ENCODE peak calls at places on chromosomes 4 and X, in four cellular contexts. I is GM12878, U is ascending aorta, Y is testis. E is an unnamed sample.

GRCh38 chrX:74925210-74926088 is at the start of gene NEXMIF:
- DNase-seq in U (no peak), I (no peak), Y (peak; percentile 19), E (no peak)

GRCh38 chr4:6281436-6282144 is 11.9 kb downstream of the WFS1 start:
- DNase-seq in Y (peak; percentile 82), U (no peak), I (no peak), E (no peak)

GRCh38 chrX:2819345-2820130 is 9.2 kb upstream of the GYG2 start:
- DNase-seq in U (no peak), Y (no peak), I (no peak), E (peak; percentile 30)

GRCh38 chr4:77194366-77194765 is 37.4 kb downstream of the CCNG2 start:
- DNase-seq in U (no peak), Y (no peak), I (no peak), E (no peak)

GRCh38 chr4:72390409-72390808 is 178.6 kb downstream of the ADAMTS3 start:
- DNase-seq in I (no peak), Y (no peak), U (no peak), E (no peak)

GRCh38 chr4:2256781-2257191 is 5.1 kb downstream of the MXD4 start:
- DNase-seq in I (no peak), Y (peak; percentile 61), U (peak; percentile 71), E (peak; percentile 44)

GRCh38 chrX:148466292-148466691 is 34.1 kb upstream of the AFF2 start:
- DNase-seq in I (no peak), Y (no peak), U (no peak), E (no peak)

GRCh38 chr4:147526272-147526654 is 45.4 kb downstream of the EDNRA start:
- DNase-seq in I (no peak), U (no peak), Y (no peak), E (peak; percentile 74)

GRCh38 chr4:67051000-67051789 is 494.1 kb downstream of the CENPC start:
- DNase-seq in I (no peak), U (no peak), Y (no peak), E (no peak)

GRCh38 chr4:112908511-112908910 is 140.9 kb upstream of the ANK2 start:
- DNase-seq in U (no peak), I (no peak), Y (no peak), E (peak; percentile 61)

GRCh38 chr4:17623451-17624001 is 9.1 kb downstream of the MED28 start:
- DNase-seq in U (no peak), Y (no peak), I (no peak), E (no peak)

GRCh38 chr4:124712417-124713212 is at the start of gene ANKRD50:
- DNase-seq in Y (peak; percentile 94), U (peak; percentile 66), I (no peak), E (peak; percentile 96)

GRCh38 chr4:89299153-89299789 is 8.3 kb downstream of the GPRIN3 start:
- DNase-seq in U (no peak), Y (no peak), I (no peak), E (no peak)

GRCh38 chr4:25172964-25173917 is 13.0 kb upstream of the SEPSECS start:
- DNase-seq in U (peak; percentile 28), Y (peak; percentile 30), I (no peak), E (no peak)

GRCh38 chr4:114598191-114599121 is at the start of gene UGT8:
- DNase-seq in I (no peak), U (no peak), Y (peak; percentile 71), E (peak; percentile 89)

GRCh38 chr4:102174800-102175199 is 170.5 kb downstream of the SLC39A8 start:
- DNase-seq in U (no peak), I (no peak), Y (no peak), E (no peak)

GRCh38 chr4:69321153-69321729 is 41.0 kb downstream of the UGT2B28 start:
- DNase-seq in Y (no peak), U (no peak), I (no peak), E (no peak)

GRCh38 chrX:134236690-134237362 is at the start of gene CCDC160:
- DNase-seq in I (no peak), U (no peak), Y (peak; percentile 68), E (peak; percentile 90)

GRCh38 chrX:11409957-11410356 is 116.7 kb downstream of the AMELX start:
- DNase-seq in I (no peak), Y (no peak), U (no peak), E (no peak)

GRCh38 chr4:95409750-95410149 is 139.0 kb downstream of the UNC5C start:
- DNase-seq in U (no peak), Y (no peak), I (no peak), E (no peak)

GRCh38 chr4:101229116-101229515 is 118.2 kb downstream of the PPP3CA start:
- DNase-seq in I (no peak), Y (no peak), U (no peak), E (no peak)

GRCh38 chr4:117400039-117400835 is 314.9 kb upstream of the TRAM1L1 start:
- DNase-seq in Y (no peak), U (no peak), I (no peak), E (no peak)

GRCh38 chr4:77193511-77194236 is 36.7 kb downstream of the CCNG2 start:
- DNase-seq in Y (peak; percentile 87), U (peak; percentile 28), I (peak; percentile 69), E (peak; percentile 92)

GRCh38 chr4:40180356-40180755 is 16.5 kb upstream of the RHOH start:
- DNase-seq in I (no peak), Y (no peak), U (no peak), E (no peak)

GRCh38 chr4:71468086-71468485 is 129.3 kb downstream of the SLC4A4 start:
- DNase-seq in U (no peak), I (no peak), Y (no peak), E (no peak)

GRCh38 chr4:20254517-20255250 is 3.0 kb downstream of the SLIT2 start:
- DNase-seq in I (no peak), U (no peak), Y (peak; percentile 33), E (peak; percentile 76)

GRCh38 chr4:48228887-48229462 is 40.7 kb downstream of the TEC start:
- DNase-seq in Y (no peak), U (no peak), I (no peak), E (no peak)

GRCh38 chrX:110081740-110082139 is 78.8 kb downstream of the TMEM164 start:
- DNase-seq in Y (no peak), U (no peak), I (no peak), E (no peak)

GRCh38 chr4:36189511-36190226 is 54.6 kb downstream of the ARAP2 start:
- DNase-seq in Y (no peak), I (peak; percentile 56), U (no peak), E (no peak)

GRCh38 chr4:88177981-88178632 is 19.7 kb upstream of the ABCG2 start:
- DNase-seq in U (no peak), I (no peak), Y (no peak), E (peak; percentile 94)

GRCh38 chr4:185648631-185649030 is 113.3 kb upstream of the PDLIM3 start:
- DNase-seq in U (no peak), Y (no peak), I (no peak), E (no peak)

GRCh38 chr4:185651137-185651677 is 115.9 kb upstream of the PDLIM3 start:
- DNase-seq in I (no peak), U (no peak), Y (no peak), E (peak; percentile 64)

GRCh38 chr4:185654965-185655554 is 119.8 kb upstream of the PDLIM3 start:
- DNase-seq in Y (no peak), I (no peak), U (no peak), E (no peak)

GRCh38 chr4:185654311-185654710 is 119.0 kb upstream of the PDLIM3 start:
- DNase-seq in I (no peak), Y (no peak), U (no peak), E (no peak)

DNA sequence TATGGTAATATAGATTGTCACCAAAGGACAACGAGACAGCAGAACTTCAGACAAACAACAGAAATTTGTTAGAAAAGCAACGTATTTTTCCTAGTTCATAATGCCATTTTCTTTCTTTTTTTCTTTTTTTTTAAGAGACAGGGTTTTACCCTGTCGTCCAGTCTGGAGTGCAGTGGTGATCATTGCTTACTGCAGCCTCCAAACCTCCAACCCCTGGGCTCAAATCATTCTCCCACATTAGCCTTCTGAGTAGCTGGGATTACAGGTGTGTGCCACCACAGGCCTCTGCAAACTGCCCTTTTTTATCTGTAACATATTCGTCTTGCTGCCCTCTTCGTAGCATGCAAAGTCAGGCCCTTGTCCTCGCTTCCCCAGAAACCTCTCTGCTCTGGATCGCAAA is 116.5 kb upstream of the PDLIM3 start:
- DNase-seq in U (no peak), Y (no peak), I (no peak), E (no peak)
- H3K4me1 ChIP-seq in U (no peaks in the 10 kb centered on the region), Y (no peaks in the 10 kb centered on the region), I (no peaks in the 10 kb centered on the region), E (peaks cover 16% of the 10 kb centered on the region)

DNA sequence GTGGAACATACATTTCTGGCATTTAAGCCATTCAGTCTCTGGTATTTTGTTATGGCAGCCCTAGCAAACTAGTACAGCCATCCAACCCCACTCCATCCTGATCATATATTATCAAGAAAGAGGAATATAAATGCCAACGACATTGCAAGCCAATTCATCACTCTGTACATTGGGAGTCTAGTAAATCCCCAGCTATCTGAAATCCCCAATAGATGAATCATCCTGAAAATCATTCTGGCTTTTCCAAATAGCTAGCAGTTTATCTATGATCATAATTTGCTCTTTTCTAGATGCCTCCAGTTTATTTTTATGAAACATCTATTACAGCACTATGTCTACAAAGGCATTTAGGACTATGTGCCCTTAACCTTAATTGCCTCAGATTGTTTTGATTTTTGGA is 41.1 kb downstream of the FRMD7 start:
- DNase-seq in Y (no peak), U (no peak), I (no peak), E (no peak)
- H3K4me3 ChIP-seq in Y (no peak overlapping the region), U (no peak overlapping the region), I (no peak overlapping the region), E (no peak overlapping the region)

GRCh38 chr4:153345011-153345981 is 808 bp downstream of the MND1 start:
- DNase-seq in Y (peak; percentile 50), I (no peak), U (no peak), E (peak; percentile 82)

GRCh38 chr4:153337686-153338085 is 6.8 kb upstream of the MND1 start:
- DNase-seq in Y (no peak), U (no peak), I (no peak), E (no peak)

GRCh38 chr4:153342751-153343552 is 1.5 kb upstream of the MND1 start:
- DNase-seq in I (no peak), U (no peak), Y (no peak), E (no peak)

GRCh38 chr4:153344131-153345010 is at the start of gene MND1:
- DNase-seq in U (peak; percentile 22), Y (peak; percentile 90), I (no peak), E (peak; percentile 97)

DNA sequence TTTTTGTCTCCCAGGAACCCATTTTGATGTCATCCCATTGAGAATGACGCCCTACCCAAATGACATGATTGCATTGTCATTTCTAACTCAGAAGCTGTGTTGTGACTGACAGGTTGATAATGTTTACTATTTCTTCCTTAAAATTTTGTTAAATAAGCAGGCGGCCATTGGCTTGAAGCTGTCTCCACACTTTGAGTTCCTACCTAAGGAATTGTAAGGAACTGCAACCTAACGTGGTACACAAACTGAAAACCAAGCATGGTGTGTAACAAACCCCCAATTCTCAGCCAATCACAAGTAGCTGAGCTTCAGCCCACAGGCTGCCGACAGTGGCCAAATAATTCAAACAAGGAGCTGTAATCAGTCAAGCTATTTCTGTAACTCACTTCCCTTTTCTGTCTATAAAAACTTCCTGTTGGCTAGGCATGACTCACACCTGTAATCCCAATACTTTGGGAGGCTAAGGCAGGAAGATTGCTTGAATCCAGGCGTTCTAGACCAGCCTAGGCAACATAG is 2.9 kb upstream of the MND1 start:
- DNase-seq in U (no peak), I (no peak), Y (no peak), E (no peak)
- H3K4me1 ChIP-seq in U (peaks cover 4% of the 10 kb centered on the region), I (peaks cover 6% of the 10 kb centered on the region), Y (no peaks in the 10 kb centered on the region), E (no peaks in the 10 kb centered on the region)

GRCh38 chrX:53681661-53682060 is 4.9 kb downstream of the HUWE1 start:
- DNase-seq in I (no peak), U (no peak), Y (no peak), E (no peak)
- H3K4me3 ChIP-seq in I (peak overlapping the region; percentile 46), U (no peak overlapping the region), Y (no peak overlapping the region), E (peak overlapping the region; percentile 91)